ENCODE peak calls at places on chromosomes 12 and 14, in nine cellular contexts. D, X, J, O, E, R, S, T and K are unnamed samples.

GRCh38 chr14:33062881-33063280 is 124.2 kb downstream of the NPAS3 start:
- DNase-seq in D (peak), X (no peak), J (no peak), O (no peak), E (no peak), R (no peak), S (no peak), T (peak), K (no peak)

GRCh38 chr14:50362791-50363733 is 33.6 kb downstream of the CDKL1 start:
- DNase-seq in D (peak), X (no peak), J (no peak), O (no peak), E (peak), R (no peak), S (peak), T (no peak), K (no peak)

GRCh38 chr12:63846249-63846967 is 1.9 kb downstream of the SRGAP1 start:
- DNase-seq in D (no peak), X (no peak), J (no peak), O (no peak), E (no peak), R (no peak), S (no peak), T (peak), K (no peak)

GRCh38 chr14:26935733-26936132 is 337.9 kb upstream of the NOVA1 start:
- DNase-seq in D (no peak), X (no peak), J (no peak), O (no peak), E (no peak), R (no peak), S (no peak), T (no peak), K (no peak)

GRCh38 chr14:21668377-21668776 is 5.2 kb downstream of the OR4E1 start:
- DNase-seq in D (peak), X (no peak), J (no peak), O (no peak), E (no peak), R (peak), S (no peak), T (peak), K (no peak)

GRCh38 chr14:60656755-60657608 is 7.7 kb upstream of the SIX1 start:
- DNase-seq in D (peak), X (peak), J (peak), O (no peak), E (peak), R (no peak), S (peak), T (peak), K (peak)

GRCh38 chr12:109469516-109469915 is 7.6 kb downstream of the KCTD10 start:
- DNase-seq in D (no peak), X (no peak), J (no peak), O (no peak), E (no peak), R (no peak), S (no peak), T (no peak), K (no peak)

GRCh38 chr12:19191563-19191962 is 62.0 kb downstream of the PLEKHA5 start:
- DNase-seq in D (no peak), X (no peak), J (no peak), O (no peak), E (no peak), R (no peak), S (no peak), T (no peak), K (no peak)

GRCh38 chr14:55272922-55273321 is 1.7 kb downstream of the FBXO34 start:
- DNase-seq in D (no peak), X (no peak), J (no peak), O (no peak), E (no peak), R (no peak), S (no peak), T (no peak), K (no peak)

GRCh38 chr14:98120831-98121464 is 1151.0 kb downstream of the BCL11B start:
- DNase-seq in D (no peak), X (no peak), J (no peak), O (no peak), E (no peak), R (no peak), S (no peak), T (no peak), K (no peak)

GRCh38 chr14:65470404-65470880 is 57.9 kb downstream of the FUT8 start:
- DNase-seq in D (no peak), X (no peak), J (no peak), O (no peak), E (no peak), R (no peak), S (no peak), T (no peak), K (no peak)

GRCh38 chr12:78928200-78929074 is 63.9 kb downstream of the SYT1 start:
- DNase-seq in D (peak), X (no peak), J (no peak), O (no peak), E (no peak), R (peak), S (no peak), T (peak), K (no peak)

GRCh38 chr12:31728289-31728916 is 418 bp downstream of the AMN1 start:
- DNase-seq in D (no peak), X (no peak), J (no peak), O (no peak), E (peak), R (no peak), S (peak), T (no peak), K (no peak)

GRCh38 chr12:23049180-23049579 is 424.2 kb downstream of the ETNK1 start:
- DNase-seq in D (peak), X (no peak), J (no peak), O (no peak), E (no peak), R (no peak), S (no peak), T (peak), K (no peak)

GRCh38 chr12:27462851-27463250 is 16.3 kb downstream of the SMCO2 start:
- DNase-seq in D (peak), X (peak), J (no peak), O (no peak), E (no peak), R (no peak), S (no peak), T (peak), K (no peak)

GRCh38 chr12:88553941-88554658 is 26.2 kb downstream of the KITLG start:
- DNase-seq in D (peak), X (no peak), J (no peak), O (peak), E (no peak), R (no peak), S (no peak), T (peak), K (no peak)

GRCh38 chr12:94172973-94173372 is 24.6 kb downstream of the PLXNC1 start:
- DNase-seq in D (peak), X (no peak), J (no peak), O (no peak), E (no peak), R (no peak), S (no peak), T (peak), K (no peak)

GRCh38 chr12:47828967-47829482 is 9.3 kb upstream of the HDAC7 start:
- DNase-seq in D (peak), X (peak), J (peak), O (peak), E (no peak), R (no peak), S (no peak), T (peak), K (no peak)

GRCh38 chr12:67082221-67082620 is 186.9 kb upstream of the CAND1 start:
- DNase-seq in D (no peak), X (no peak), J (no peak), O (no peak), E (no peak), R (no peak), S (no peak), T (no peak), K (no peak)

GRCh38 chr14:40252817-40253447 is 820.7 kb upstream of the FBXO33 start:
- DNase-seq in D (no peak), X (no peak), J (no peak), O (no peak), E (no peak), R (no peak), S (no peak), T (no peak), K (no peak)
- TF ChIP-seq CTCF in D (no peak), X (no peak), J (no peak), O (no peak), E (no peak), R (no peak), S (no peak), T (no peak), K (peak)

GRCh38 chr12:160858-161257 is 53.1 kb downstream of the SLC6A12 start:
- DNase-seq in D (no peak), X (no peak), J (no peak), O (no peak), E (no peak), R (no peak), S (no peak), T (no peak), K (no peak)

GRCh38 chr12:161823-162222 is 52.1 kb downstream of the SLC6A12 start:
- DNase-seq in D (no peak), X (no peak), J (no peak), O (no peak), E (no peak), R (no peak), S (no peak), T (no peak), K (no peak)

GRCh38 chr12:164207-164606 is 49.8 kb downstream of the SLC6A12 start:
- DNase-seq in D (no peak), X (no peak), J (no peak), O (no peak), E (no peak), R (no peak), S (no peak), T (no peak), K (no peak)

GRCh38 chr12:163406-163986 is 50.5 kb downstream of the SLC6A12 start:
- DNase-seq in D (no peak), X (no peak), J (no peak), O (no peak), E (no peak), R (no peak), S (no peak), T (no peak), K (no peak)

DNA sequence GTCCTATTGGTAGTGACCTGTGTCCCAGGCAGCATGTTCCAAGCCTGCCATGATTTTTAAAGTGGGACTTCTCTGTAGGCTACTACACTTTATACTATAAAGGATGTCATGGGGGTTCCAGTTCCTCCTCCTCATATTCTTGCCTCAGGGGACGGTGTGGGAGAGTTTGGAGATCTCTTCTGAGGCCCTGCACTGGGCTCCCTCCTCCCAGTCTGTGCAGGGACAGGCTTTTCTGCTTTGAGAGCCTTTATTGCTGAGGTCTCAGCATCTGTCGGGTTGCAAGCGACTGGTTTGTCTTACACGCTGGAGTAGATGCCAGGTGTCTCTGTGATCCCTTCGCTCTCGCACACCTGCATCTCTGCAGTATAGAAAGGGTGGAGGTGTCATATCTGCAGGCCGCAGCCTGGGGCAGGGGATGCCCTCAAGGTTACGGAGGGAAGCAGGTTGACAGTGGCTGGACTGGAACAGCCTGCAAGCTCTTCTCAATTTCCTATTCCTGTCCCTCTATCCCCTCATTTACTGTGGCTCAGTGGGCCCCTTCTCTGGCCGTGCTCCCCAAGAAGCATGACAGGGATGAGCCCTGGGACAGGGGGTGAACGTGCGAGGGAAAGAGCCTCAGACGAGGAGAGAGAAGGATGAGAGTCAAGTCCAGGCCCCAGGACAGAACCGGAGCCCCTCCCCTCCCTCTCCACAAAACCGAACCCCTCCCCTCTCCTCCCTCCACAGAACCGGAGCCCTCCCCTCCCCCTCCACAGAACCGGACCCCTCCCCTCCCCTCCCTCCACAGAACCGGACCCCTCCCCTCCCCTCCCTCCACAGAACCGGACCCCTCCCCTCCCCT is 51.3 kb downstream of the SLC6A12 start:
- DNase-seq in D (no peak), X (no peak), J (no peak), O (no peak), E (no peak), R (no peak), S (no peak), T (no peak), K (no peak)
- TF ChIP-seq CTCF in D (no peak), X (no peak), J (no peak), O (no peak), E (no peak), R (no peak), S (no peak), T (no peak), K (no peak)

GRCh38 chr14:51576112-51576420 is 75.6 kb upstream of the FRMD6 start:
- DNase-seq in D (peak), X (no peak), J (no peak), O (no peak), E (no peak), R (no peak), S (no peak), T (peak), K (no peak)

GRCh38 chr14:51574009-51574408 is 77.7 kb upstream of the FRMD6 start:
- DNase-seq in D (no peak), X (no peak), J (no peak), O (no peak), E (no peak), R (no peak), S (no peak), T (no peak), K (no peak)

GRCh38 chr14:51576899-51577298 is 74.8 kb upstream of the FRMD6 start:
- DNase-seq in D (no peak), X (no peak), J (no peak), O (no peak), E (no peak), R (no peak), S (no peak), T (no peak), K (no peak)

GRCh38 chr14:51573607-51574006 is 78.1 kb upstream of the FRMD6 start:
- DNase-seq in D (no peak), X (no peak), J (no peak), O (no peak), E (no peak), R (no peak), S (no peak), T (no peak), K (no peak)

GRCh38 chr14:51575225-51576111 is 76.2 kb upstream of the FRMD6 start:
- DNase-seq in D (no peak), X (no peak), J (no peak), O (no peak), E (no peak), R (no peak), S (no peak), T (no peak), K (no peak)
- TF ChIP-seq CTCF in D (no peak), X (no peak), J (no peak), O (no peak), E (no peak), R (no peak), S (no peak), T (no peak), K (no peak)

GRCh38 chr12:124939428-124940142 is 25.1 kb upstream of the UBC start:
- DNase-seq in D (peak), X (peak), J (peak), O (peak), E (peak), R (peak), S (peak), T (peak), K (peak)

GRCh38 chr12:124940393-124941169 is 26.1 kb upstream of the UBC start:
- DNase-seq in D (peak), X (peak), J (peak), O (peak), E (peak), R (no peak), S (peak), T (peak), K (peak)

GRCh38 chr12:124938066-124938465 is 23.6 kb upstream of the UBC start:
- DNase-seq in D (no peak), X (no peak), J (no peak), O (no peak), E (no peak), R (no peak), S (no peak), T (no peak), K (no peak)

GRCh38 chr12:124940143-124940392 is 25.6 kb upstream of the UBC start:
- DNase-seq in D (no peak), X (no peak), J (no peak), O (no peak), E (no peak), R (no peak), S (no peak), T (no peak), K (no peak)

DNA sequence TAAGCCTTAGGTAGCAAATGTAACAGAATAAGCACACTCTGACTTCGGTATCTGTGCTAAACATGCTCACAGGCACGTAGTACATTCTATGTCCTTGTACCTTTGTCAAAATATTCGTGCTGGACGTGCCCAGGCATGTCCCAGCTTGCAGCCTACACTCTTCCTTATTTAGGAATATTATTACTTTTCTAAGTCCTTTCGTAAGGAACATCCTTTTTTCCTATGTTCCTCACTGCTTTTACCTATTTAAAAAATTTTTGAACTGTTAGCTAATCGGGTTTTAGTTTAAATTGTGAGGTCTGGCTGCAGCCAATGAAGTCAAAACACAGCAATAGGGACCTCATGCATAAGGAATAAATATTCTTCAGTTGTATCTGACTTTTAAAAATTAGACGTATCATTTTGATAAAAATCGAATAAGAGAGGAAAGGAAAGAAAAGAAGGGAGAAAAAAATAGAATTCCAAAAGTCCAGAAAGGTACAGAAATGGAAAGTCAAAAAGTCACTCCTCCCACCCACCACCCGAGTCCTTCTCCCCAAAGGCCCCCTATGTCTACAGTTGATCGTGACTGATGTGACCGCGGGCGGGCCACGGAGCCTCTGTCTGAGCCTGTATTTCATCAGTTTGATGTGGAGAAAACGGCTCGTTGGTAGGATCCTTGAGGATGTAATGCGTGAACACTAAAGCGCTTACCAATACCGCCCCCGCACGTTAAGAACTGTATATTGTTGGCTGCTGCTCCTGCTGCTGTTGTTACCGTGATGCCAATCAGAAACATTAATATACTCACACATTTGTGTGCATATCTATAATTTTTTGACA is 24.4 kb upstream of the UBC start:
- DNase-seq in D (peak), X (peak), J (no peak), O (peak), E (no peak), R (no peak), S (peak), T (peak), K (no peak)
- TF ChIP-seq CTCF in D (peak), X (peak), J (peak), O (no peak), E (peak), R (no peak), S (peak), T (peak), K (peak)

DNA sequence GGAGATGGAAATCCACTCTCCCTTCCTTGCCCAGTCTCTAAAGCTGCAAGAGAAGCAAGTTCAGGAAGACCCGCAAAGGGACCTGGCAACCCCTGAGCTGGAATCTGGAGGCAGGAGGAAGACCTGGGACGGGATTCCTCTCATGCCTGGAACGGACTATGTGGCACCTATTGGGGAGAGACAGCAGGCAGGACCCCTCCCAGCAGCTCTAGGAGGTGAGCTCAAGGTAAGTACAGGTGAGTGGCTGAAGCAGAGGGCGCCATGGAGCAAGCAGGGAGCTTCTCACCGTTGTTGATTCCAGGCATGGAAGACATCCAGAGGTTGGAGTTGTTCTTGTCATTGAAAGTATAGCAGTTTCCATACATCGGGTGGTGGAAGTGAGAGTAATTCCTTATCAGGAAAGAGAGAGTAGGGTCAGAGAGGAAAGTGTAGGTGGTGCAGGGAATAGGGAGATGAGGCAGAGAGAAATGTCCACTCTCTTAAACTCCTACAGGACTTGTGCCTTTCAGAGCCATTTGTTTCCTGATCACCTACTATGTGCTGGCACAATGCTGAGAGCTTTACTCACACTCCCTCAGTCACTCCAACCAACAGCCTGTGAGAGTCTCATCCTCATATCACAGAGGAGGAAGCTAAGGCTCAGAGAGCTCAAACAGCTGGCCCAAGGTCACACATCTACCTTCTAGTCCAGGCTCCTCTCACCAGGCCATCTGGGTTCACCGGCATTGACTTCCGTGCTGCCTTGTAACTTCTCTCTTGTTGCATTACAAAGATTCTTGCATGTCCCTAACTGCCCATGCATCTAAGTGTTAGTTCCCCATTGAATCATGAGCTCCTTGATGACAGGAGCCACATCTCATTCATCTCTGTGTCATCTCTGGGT is 13.9 kb upstream of the TNFRSF1A start:
- DNase-seq in D (no peak), X (no peak), J (no peak), O (no peak), E (no peak), R (no peak), S (no peak), T (no peak), K (no peak)
- TF ChIP-seq CTCF in D (no peak), X (no peak), J (no peak), O (no peak), E (no peak), R (no peak), S (no peak), T (no peak), K (peak)

DNA sequence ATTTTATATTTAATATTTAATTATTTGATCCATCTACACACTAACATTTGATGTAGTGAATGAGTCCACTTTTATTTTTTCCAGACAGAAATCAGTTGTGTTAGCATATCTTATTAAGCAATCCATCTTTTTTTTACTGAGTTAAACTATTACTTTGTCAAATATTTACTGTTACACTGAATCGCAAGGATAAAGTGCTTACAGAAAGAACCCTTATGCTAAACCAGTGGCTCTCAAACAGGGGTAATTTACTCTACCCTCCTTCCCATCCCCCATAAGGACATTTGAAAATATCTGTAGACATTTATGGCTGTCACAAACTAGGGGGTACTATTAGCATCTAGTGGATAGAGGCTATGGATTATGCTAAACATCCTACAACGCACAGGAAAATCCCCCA is 508.2 kb downstream of the C12orf50 start:
- DNase-seq in D (no peak), X (no peak), J (no peak), O (no peak), E (no peak), R (no peak), S (no peak), T (no peak), K (no peak)
- TF ChIP-seq CTCF in D (no peak), X (no peak), J (no peak), O (no peak), E (no peak), R (no peak), S (no peak), T (no peak), K (no peak)

GRCh38 chr14:38808734-38809455 is 294.1 kb downstream of the SEC23A start:
- DNase-seq in D (no peak), X (no peak), J (no peak), O (no peak), E (no peak), R (no peak), S (no peak), T (no peak), K (no peak)
- TF ChIP-seq CTCF in D (no peak), X (no peak), J (peak), O (no peak), E (no peak), R (no peak), S (no peak), T (no peak), K (peak)

GRCh38 chr12:49092086-49092815 is 2.4 kb downstream of the DHH start:
- DNase-seq in D (peak), X (peak), J (peak), O (no peak), E (peak), R (no peak), S (no peak), T (peak), K (peak)
- TF ChIP-seq CTCF in D (peak), X (peak), J (peak), O (no peak), E (peak), R (peak), S (peak), T (peak), K (peak)